ENCODE peak calls at places on chromosomes 16 and 17, in six cellular contexts. G, B, V, W, L and Q are unnamed samples. For H3K36me3, H3K9me3 and H3K27me3, the result is how much of the 10 kb centered on the place peaks cover.

GRCh38 chr16:90046971-90047713 is 27.9 kb upstream of the DBNDD1 start:
- DNase-seq in G (peak), V (peak), W (no peak), L (peak), B (peak), Q (no peak)

GRCh38 chr16:23323224-23324030 is 21.3 kb downstream of the SCNN1B start:
- DNase-seq in V (no peak), W (no peak), G (no peak), L (no peak), B (no peak), Q (no peak)

GRCh38 chr16:24499193-24499814 is 40.1 kb upstream of the RBBP6 start:
- DNase-seq in L (peak), V (no peak), B (peak), W (no peak), G (peak), Q (no peak)

GRCh38 chr17:15039366-15039765 is 225.8 kb downstream of the PMP22 start:
- DNase-seq in B (no peak), W (no peak), L (peak), V (no peak), G (no peak), Q (no peak)

GRCh38 chr16:89064606-89065444 is 28.8 kb upstream of the ACSF3 start:
- DNase-seq in G (no peak), L (no peak), B (no peak), W (no peak), V (no peak), Q (no peak)

GRCh38 chr17:67262420-67262819 is 17.4 kb upstream of the HELZ start:
- DNase-seq in L (peak), W (no peak), B (no peak), G (no peak), V (no peak), Q (no peak)

GRCh38 chr17:80123791-80124190 is 22.4 kb downstream of the GAA start:
- DNase-seq in G (no peak), W (no peak), V (peak), B (peak), L (no peak), Q (no peak)

GRCh38 chr16:75109732-75110243 is 6.8 kb downstream of the LDHD start:
- DNase-seq in W (no peak), G (no peak), B (no peak), L (peak), V (peak), Q (no peak)

GRCh38 chr17:83149761-83150251 is 70.4 kb downstream of the METRNL start:
- DNase-seq in V (peak), G (no peak), L (peak), B (peak), W (no peak), Q (no peak)

GRCh38 chr17:14940946-14941280 is 324.2 kb downstream of the PMP22 start:
- DNase-seq in G (no peak), B (no peak), V (no peak), W (no peak), L (no peak), Q (no peak)

GRCh38 chr17:50027639-50028206 is 28.2 kb upstream of the ITGA3 start:
- DNase-seq in L (peak), B (peak), V (peak), G (no peak), W (no peak), Q (no peak)

GRCh38 chr16:55949518-55949917 is 74.3 kb upstream of the CES5A start:
- DNase-seq in V (no peak), W (no peak), L (no peak), B (peak), G (no peak), Q (no peak)

GRCh38 chr16:77888786-77889185 is 100.4 kb downstream of the VAT1L start:
- DNase-seq in B (peak), G (no peak), W (no peak), L (no peak), V (no peak), Q (no peak)

GRCh38 chr17:67139784-67140665 is 95.7 kb downstream of the CACNG1 start:
- DNase-seq in L (peak), G (peak), W (no peak), B (peak), V (no peak), Q (no peak)

GRCh38 chr16:24139282-24139681 is 116.9 kb upstream of the CACNG3 start:
- DNase-seq in B (no peak), V (no peak), W (no peak), G (no peak), L (peak), Q (no peak)

GRCh38 chr17:50170662-50171370 is 5.0 kb downstream of the SGCA start:
- DNase-seq in G (no peak), W (no peak), B (no peak), V (no peak), L (no peak), Q (no peak)

GRCh38 chr16:58345574-58346354 is 46.5 kb upstream of the GINS3 start:
- DNase-seq in V (no peak), G (no peak), L (no peak), B (no peak), W (no peak), Q (no peak)

GRCh38 chr17:52106638-52107261 is 51.8 kb downstream of the CA10 start:
- DNase-seq in L (peak), W (peak), V (no peak), G (peak), B (no peak), Q (peak)

GRCh38 chr17:5419356-5419958 is at the start of gene NUP88:
- DNase-seq in G (peak), L (peak), W (peak), V (peak), B (peak), Q (peak)
- H3K36me3 ChIP-seq in G (under half), L (under half), W (under half), V (under half), B (under half), Q (under half)

GRCh38 chr16:35339337-35339736 is 1879.9 kb downstream of the TP53TG3F start:
- DNase-seq in G (no peak), W (no peak), L (no peak), B (no peak), V (no peak), Q (no peak)
- H3K9me3 ChIP-seq in G (under half), W (under half), L (half or more), B (under half), V (under half), Q (under half)

DNA sequence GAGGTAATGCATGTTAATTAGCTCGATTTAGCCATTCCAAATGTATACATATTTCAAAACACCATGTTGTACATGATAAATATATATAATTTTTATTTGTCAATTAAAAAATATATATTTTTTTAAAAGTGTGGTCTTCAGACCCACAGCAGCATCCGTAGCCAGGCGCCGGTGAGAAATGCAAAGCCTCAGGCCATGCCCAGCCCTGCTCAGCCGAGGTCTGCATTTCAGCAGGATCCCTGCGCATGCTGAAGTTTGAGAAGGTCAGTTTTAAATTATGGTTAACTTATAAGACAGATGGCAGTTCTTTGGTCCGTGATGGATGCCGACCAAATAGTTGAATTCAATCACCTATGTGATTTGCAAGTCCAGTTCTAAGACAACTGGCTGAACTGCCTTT is 28.0 kb upstream of the TBX2 start:
- DNase-seq in W (no peak), G (no peak), L (no peak), V (no peak), B (no peak), Q (no peak)
- H3K27me3 ChIP-seq in W (under half), G (under half), L (under half), V (under half), B (under half), Q (under half)

GRCh38 chr17:1056761-1057160 is 59.8 kb downstream of the TIMM22 start:
- DNase-seq in B (no peak), L (peak), G (no peak), V (no peak), W (no peak), Q (no peak)
- H3K36me3 ChIP-seq in B (under half), L (under half), G (under half), V (under half), W (under half), Q (under half)

DNA sequence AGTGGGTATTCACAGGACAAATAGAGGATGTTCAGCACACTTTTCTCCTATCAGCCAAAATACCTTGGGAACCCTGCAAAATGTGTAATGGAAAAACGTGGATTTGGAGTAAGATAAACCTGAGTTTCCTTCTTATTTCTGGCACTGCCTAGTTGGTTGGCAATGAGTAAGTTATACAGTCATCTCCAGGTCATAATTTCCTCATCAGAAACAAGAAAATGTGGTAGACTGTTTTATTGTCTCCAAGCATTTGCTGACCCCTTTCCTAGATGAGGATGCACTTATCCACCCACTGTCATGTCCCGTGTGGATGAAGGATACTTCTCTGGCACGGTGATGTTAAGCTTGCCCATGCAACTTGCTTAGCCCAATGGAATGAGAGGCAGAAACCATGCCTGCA is 458.0 kb downstream of the KIF2B start:
- DNase-seq in G (no peak), L (no peak), W (no peak), V (no peak), B (no peak), Q (no peak)
- H3K9me3 ChIP-seq in G (under half), L (under half), W (under half), V (under half), B (under half), Q (under half)

DNA sequence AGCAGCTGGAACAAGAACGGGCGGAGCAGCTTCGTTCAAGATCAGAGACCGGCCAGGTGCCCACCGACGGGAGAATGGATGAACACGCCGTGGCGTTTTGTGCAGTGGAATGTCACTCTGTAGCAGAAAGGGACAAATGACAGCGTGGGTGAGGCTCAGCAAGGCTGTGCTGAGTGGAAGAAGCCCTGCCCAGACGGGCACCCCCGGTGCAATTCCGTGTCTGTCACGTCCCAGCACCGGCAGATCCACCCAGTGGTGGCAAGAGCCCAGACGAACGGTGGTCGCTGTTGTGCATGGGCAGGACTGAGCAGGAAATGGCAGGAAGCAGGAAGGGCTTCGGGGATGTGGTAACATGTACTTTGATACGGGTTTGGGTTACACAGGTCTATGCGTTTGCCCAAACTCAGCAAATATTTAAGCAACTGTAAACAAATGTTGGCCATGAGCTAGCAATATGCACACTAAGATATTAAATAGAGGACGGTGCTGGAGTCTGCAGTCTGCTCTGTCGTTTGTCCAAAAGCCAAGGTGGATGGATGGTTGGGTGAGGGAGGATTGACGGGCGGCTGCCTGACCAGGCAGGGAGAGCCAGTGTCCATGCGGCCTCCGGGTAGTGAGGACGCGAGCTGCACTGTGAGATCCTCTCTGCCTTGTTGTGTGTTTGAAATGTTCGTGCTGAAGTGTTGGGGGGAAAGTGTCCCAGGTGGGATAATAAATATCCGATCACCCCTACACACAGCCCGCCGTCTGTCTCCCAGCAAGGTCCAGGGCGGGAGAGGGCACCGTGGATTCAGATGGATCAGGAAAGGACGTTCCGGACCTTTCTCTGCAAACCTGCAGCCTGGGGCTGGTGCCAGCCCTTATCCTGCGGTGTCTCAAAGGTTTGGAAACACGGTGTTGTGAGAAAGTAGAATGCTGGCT is 48.4 kb downstream of the COX4I1 start:
- DNase-seq in G (no peak), B (no peak), L (peak), V (peak), W (no peak), Q (no peak)
- H3K27me3 ChIP-seq in G (under half), B (half or more), L (under half), V (under half), W (under half), Q (under half)

GRCh38 chr16:46972429-46972970 is 974 bp downstream of the DNAJA2 start:
- DNase-seq in V (no peak), W (no peak), L (no peak), G (peak), B (peak), Q (peak)

GRCh38 chr16:46970089-46970488 is 3.4 kb downstream of the DNAJA2 start:
- DNase-seq in L (no peak), G (peak), V (no peak), B (no peak), W (no peak), Q (no peak)

GRCh38 chr16:46971271-46971670 is 2.2 kb downstream of the DNAJA2 start:
- DNase-seq in G (no peak), B (no peak), L (no peak), W (no peak), V (no peak), Q (no peak)

GRCh38 chr16:46972971-46973456 is 460 bp downstream of the DNAJA2 start:
- DNase-seq in W (no peak), V (peak), B (no peak), G (peak), L (peak), Q (no peak)

GRCh38 chr16:46968063-46968435 is 5.4 kb downstream of the DNAJA2 start:
- DNase-seq in V (no peak), B (no peak), W (no peak), L (no peak), G (no peak), Q (no peak)
- H3K36me3 ChIP-seq in V (under half), B (half or more), W (under half), L (half or more), G (half or more), Q (half or more)

GRCh38 chr17:65799454-65799853 is 238.0 kb upstream of the AXIN2 start:
- DNase-seq in G (no peak), W (no peak), V (no peak), B (no peak), L (no peak), Q (no peak)
- H3K9me3 ChIP-seq in G (under half), W (under half), V (under half), B (under half), L (under half), Q (under half)

DNA sequence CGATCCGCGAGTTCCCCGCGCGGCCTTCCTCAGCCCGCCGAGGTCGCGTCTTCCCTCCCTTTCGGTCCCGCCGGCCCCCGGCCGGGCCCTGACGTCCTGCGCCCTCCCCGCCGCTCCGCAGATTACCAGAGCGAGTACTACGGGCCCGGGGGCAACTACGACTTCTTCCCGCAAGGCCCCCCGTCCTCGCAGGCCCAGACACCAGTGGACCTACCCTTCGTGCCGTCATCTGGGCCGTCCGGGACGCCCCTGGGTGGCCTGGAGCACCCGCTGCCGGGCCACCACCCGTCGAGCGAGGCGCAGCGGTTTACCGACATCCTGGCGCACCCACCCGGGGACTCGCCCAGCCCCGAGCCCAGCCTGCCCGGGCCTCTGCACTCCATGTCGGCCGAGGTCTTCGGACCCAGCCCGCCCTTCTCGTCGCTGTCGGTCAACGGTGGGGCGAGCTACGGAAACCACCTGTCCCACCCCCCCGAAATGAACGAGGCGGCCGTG is 5.4 kb downstream of the LHX1 start:
- DNase-seq in L (peak), V (no peak), B (no peak), G (no peak), W (no peak), Q (no peak)
- H3K27me3 ChIP-seq in L (half or more), V (half or more), B (half or more), G (half or more), W (under half), Q (under half)